ENCODE peak calls at places on chromosomes 12 and 14, in four cellular contexts. L, X, W and S are unnamed samples.

GRCh38 chr14:95318399-95318834 is 1.3 kb downstream of the CLMN start:
- DNase-seq in L (no peak), W (no peak), X (no peak), S (no peak)

GRCh38 chr12:105569886-105570285 is 239.4 kb downstream of the C12orf75 start:
- DNase-seq in W (no peak), X (no peak), L (no peak), S (no peak)

GRCh38 chr14:80390911-80391310 is 179.6 kb upstream of the DIO2 start:
- DNase-seq in W (no peak), L (no peak), X (no peak), S (no peak)

GRCh38 chr12:24759155-24759554 is 189.7 kb downstream of the BCAT1 start:
- DNase-seq in L (no peak), W (no peak), X (no peak), S (no peak)

GRCh38 chr14:30069536-30069935 is 141.9 kb upstream of the PRKD1 start:
- DNase-seq in L (no peak), W (no peak), X (no peak), S (no peak)

GRCh38 chr14:78446807-78447206 is 276.6 kb downstream of the NRXN3 start:
- DNase-seq in W (no peak), X (no peak), L (no peak), S (no peak)

GRCh38 chr12:59431266-59431665 is 164.6 kb upstream of the SLC16A7 start:
- DNase-seq in L (no peak), W (no peak), X (no peak), S (no peak)

GRCh38 chr14:103008768-103009342 is 48.5 kb downstream of the CDC42BPB start:
- DNase-seq in L (no peak), X (no peak), W (no peak), S (no peak)

GRCh38 chr14:92719890-92720323 is 28.5 kb downstream of the LGMN start:
- DNase-seq in X (no peak), W (no peak), L (no peak), S (no peak)

GRCh38 chr12:53170245-53170644 is 10.3 kb upstream of the ZNF740 start:
- DNase-seq in X (no peak), L (no peak), W (no peak), S (no peak)

GRCh38 chr14:28756896-28757570 is 9.6 kb upstream of the FOXG1 start:
- DNase-seq in W (no peak), X (no peak), L (no peak), S (no peak)

GRCh38 chr12:127400231-127400630 is 866.7 kb upstream of the TMEM132C start:
- DNase-seq in W (no peak), L (no peak), X (no peak), S (no peak)

GRCh38 chr14:32011225-32011624 is 65.9 kb upstream of the ARHGAP5 start:
- DNase-seq in W (no peak), X (no peak), L (no peak), S (no peak)

GRCh38 chr12:20030847-20031246 is 337.5 kb upstream of the PDE3A start:
- DNase-seq in L (no peak), X (no peak), W (no peak), S (no peak)

GRCh38 chr12:54593135-54593534 is 4.7 kb upstream of the PPP1R1A start:
- DNase-seq in X (no peak), L (no peak), W (no peak), S (no peak)